ENCODE peak calls at places on chromosomes 16 and 17, in ten cellular contexts. E is skeletal muscle cell; G is epithelial cell of proximal tubule; Q is HuH-7.5; V is activated CD4-positive, alpha-beta memory T cell treated with anti-CD3 and anti-CD28 coated beads, Interleukin-2, amount 10 ng/mL, durations not matched to agents 7 days and 5 days; P is stimulated activated CD8-positive, alpha-beta memory T cell treated with anti-CD3 and anti-CD28 coated beads, Interleukin-15, amount 100 ng/mL, for 24 hours; Y is hippocampal formation; T is Calu3; U is activated T-cell treated with anti-CD3 and anti-CD28 coated beads, Interleukin-2, amount 50 U/mL, for 72 hours; I is NCI-H69. J is an unnamed sample.

GRCh38 chr17:60364006-60364405 is 27.9 kb downstream of the USP32 start:
- DNase-seq in E (no peak), G (no peak), Q (no peak), V (no peak), P (no peak), Y (no peak), T (no peak), U (no peak), I (no peak), J (no peak)

GRCh38 chr16:30715777-30716445 is 16.9 kb downstream of the SRCAP start:
- DNase-seq in E (no peak), G (no peak), Q (no peak), V (peak; percentile 58), P (no peak), Y (no peak), T (no peak), U (peak; percentile 61), I (no peak), J (peak; percentile 17)

GRCh38 chr16:69861276-69862030 is 89.7 kb upstream of the CLEC18A start:
- DNase-seq in E (peak; percentile 22), G (no peak), Q (no peak), V (no peak), P (no peak), Y (peak; percentile 9), T (no peak), U (no peak), I (peak; percentile 51), J (no peak)

GRCh38 chr16:71365021-71365420 is 6.5 kb downstream of the CALB2 start:
- DNase-seq in E (no peak), G (no peak), Q (no peak), V (no peak), P (no peak), Y (no peak), T (no peak), U (no peak), I (no peak), J (no peak)

GRCh38 chr17:71975331-71975801 is 145.5 kb upstream of the SOX9 start:
- DNase-seq in E (peak; percentile 31), G (no peak), Q (no peak), V (no peak), P (no peak), Y (peak; percentile 13), T (no peak), U (no peak), I (no peak), J (peak; percentile 88)

GRCh38 chr17:83076930-83077329 is 2.5 kb upstream of the METRNL start:
- DNase-seq in E (no peak), G (no peak), Q (peak; percentile 73), V (no peak), P (no peak), Y (no peak), T (no peak), U (no peak), I (no peak), J (no peak)

GRCh38 chr17:82957961-82958491 is 118.2 kb upstream of the ZNF750 start:
- DNase-seq in E (no peak), G (no peak), Q (no peak), V (no peak), P (no peak), Y (no peak), T (no peak), U (no peak), I (no peak), J (no peak)

GRCh38 chr16:68737046-68737729 is at the start of gene CDH1:
- DNase-seq in E (no peak), G (no peak), Q (peak; percentile 83), V (peak; percentile 20), P (no peak), Y (no peak), T (peak; percentile 99), U (peak; percentile 49), I (peak; percentile 87), J (no peak)

GRCh38 chr17:78151514-78152008 is 5.4 kb downstream of the C17orf99 start:
- DNase-seq in E (no peak), G (no peak), Q (no peak), V (no peak), P (no peak), Y (no peak), T (peak; percentile 69), U (no peak), I (no peak), J (no peak)

GRCh38 chr17:2025622-2026309 is 632 bp upstream of the RTN4RL1 start:
- DNase-seq in E (no peak), G (no peak), Q (peak; percentile 89), V (peak; percentile 32), P (no peak), Y (peak; percentile 22), T (peak; percentile 74), U (peak; percentile 42), I (peak; percentile 24), J (peak; percentile 91)

GRCh38 chr17:1434150-1434549 is 21.9 kb downstream of the CRK start:
- DNase-seq in E (no peak), G (no peak), Q (no peak), V (no peak), P (no peak), Y (no peak), T (no peak), U (no peak), I (no peak), J (no peak)

GRCh38 chr16:76222087-76222486 is 55.1 kb upstream of the CNTNAP4 start:
- DNase-seq in E (no peak), G (no peak), Q (peak; percentile 22), V (no peak), P (no peak), Y (no peak), T (no peak), U (no peak), I (no peak), J (no peak)

GRCh38 chr17:17496189-17497064 is at the start of gene RASD1:
- DNase-seq in E (peak; percentile 62), G (no peak), Q (peak; percentile 94), V (peak; percentile 85), P (peak; percentile 66), Y (peak; percentile 86), T (peak; percentile 73), U (peak; percentile 89), I (peak; percentile 84), J (peak; percentile 97)

GRCh38 chr17:3935140-3935542 is 18.9 kb upstream of the P2RX1 start:
- DNase-seq in E (peak; percentile 26), G (no peak), Q (peak; percentile 89), V (peak; percentile 30), P (no peak), Y (no peak), T (peak; percentile 73), U (no peak), I (peak; percentile 59), J (peak; percentile 84)

GRCh38 chr17:60542066-60542465 is 16.0 kb upstream of the APPBP2 start:
- DNase-seq in E (no peak), G (no peak), Q (no peak), V (no peak), P (no peak), Y (no peak), T (no peak), U (no peak), I (no peak), J (no peak)

GRCh38 chr16:53768167-53768566 is 64.2 kb downstream of the FTO start:
- DNase-seq in E (no peak), G (no peak), Q (no peak), V (no peak), P (no peak), Y (no peak), T (no peak), U (no peak), I (peak; percentile 30), J (no peak)

GRCh38 chr16:84813141-84813933 is 6.4 kb upstream of the CRISPLD2 start:
- DNase-seq in E (no peak), G (no peak), Q (no peak), V (no peak), P (no peak), Y (no peak), T (no peak), U (no peak), I (no peak), J (no peak)

GRCh38 chr17:9360610-9361571 is 214.7 kb downstream of the STX8 start:
- DNase-seq in E (no peak), G (peak; percentile 50), Q (peak; percentile 36), V (no peak), P (no peak), Y (no peak), T (peak; percentile 33), U (no peak), I (no peak), J (no peak)

GRCh38 chr16:89170346-89171215 is 967 bp upstream of the CDH15 start:
- DNase-seq in E (no peak), G (no peak), Q (no peak), V (no peak), P (no peak), Y (no peak), T (peak; percentile 86), U (peak; percentile 33), I (peak; percentile 78), J (no peak)

GRCh38 chr17:53313746-53314145 is 509.0 kb upstream of the KIF2B start:
- DNase-seq in E (no peak), G (peak; percentile 15), Q (no peak), V (no peak), P (no peak), Y (no peak), T (no peak), U (no peak), I (no peak), J (no peak)

GRCh38 chr16:8080817-8081216 is 509.5 kb downstream of the TMEM114 start:
- DNase-seq in E (no peak), G (no peak), Q (no peak), V (no peak), P (no peak), Y (no peak), T (no peak), U (no peak), I (no peak), J (no peak)

GRCh38 chr16:66258916-66259845 is 107.3 kb upstream of the CDH5 start:
- DNase-seq in E (no peak), G (no peak), Q (no peak), V (no peak), P (no peak), Y (no peak), T (no peak), U (no peak), I (no peak), J (no peak)

GRCh38 chr17:83079340-83079747 is at the start of gene METRNL:
- DNase-seq in E (no peak), G (no peak), Q (peak; percentile 92), V (peak; percentile 74), P (no peak), Y (peak; percentile 56), T (peak; percentile 78), U (peak; percentile 84), I (peak; percentile 64), J (peak; percentile 95)

GRCh38 chr16:67489401-67490083 is 6.2 kb upstream of the AGRP start:
- DNase-seq in E (no peak), G (no peak), Q (no peak), V (no peak), P (no peak), Y (no peak), T (no peak), U (no peak), I (no peak), J (no peak)

GRCh38 chr16:78444-79145 is 570 bp downstream of the MPG start:
- DNase-seq in E (no peak), G (no peak), Q (peak; percentile 59), V (peak; percentile 28), P (no peak), Y (no peak), T (no peak), U (peak; percentile 37), I (peak; percentile 58), J (no peak)

GRCh38 chr17:32275060-32276042 is 9.7 kb downstream of the RHBDL3 start:
- DNase-seq in E (peak; percentile 43), G (no peak), Q (no peak), V (no peak), P (no peak), Y (no peak), T (peak; percentile 28), U (no peak), I (peak; percentile 89), J (peak; percentile 88)

GRCh38 chr17:15361592-15361991 is 20.2 kb upstream of the TEKT3 start:
- DNase-seq in E (no peak), G (no peak), Q (no peak), V (no peak), P (no peak), Y (no peak), T (no peak), U (no peak), I (no peak), J (no peak)

GRCh38 chr16:15607700-15608396 is 35.1 kb downstream of the MARF1 start:
- DNase-seq in E (peak; percentile 17), G (no peak), Q (no peak), V (no peak), P (no peak), Y (no peak), T (no peak), U (no peak), I (no peak), J (no peak)

J was measured in posterior vena cava.